ENCODE peak calls at places on chromosomes 13 and 19, in four cellular contexts. One of them, this sample, is unnamed.

GRCh38 chr13:40618581-40619478 is 47.6 kb downstream of the FOXO1 start:
- DNase-seq in H1: no peak
- DNase-seq in HepG2: no peak
- DNase-seq in NT2/D1: no peak
- DNase-seq in this sample: no peak

GRCh38 chr13:103731959-103732358 is 665.7 kb upstream of the SLC10A2 start:
- DNase-seq in NT2/D1: no peak
- DNase-seq in HepG2: no peak
- DNase-seq in H1: no peak
- DNase-seq in this sample: no peak

GRCh38 chr13:74931698-74932433 is 550.1 kb downstream of the TBC1D4 start:
- DNase-seq in HepG2: no peak
- DNase-seq in H1: no peak
- DNase-seq in NT2/D1: no peak
- DNase-seq in this sample: no peak

GRCh38 chr19:7177926-7178325 is 108.4 kb downstream of the ZNF557 start:
- DNase-seq in H1: no peak
- DNase-seq in HepG2: no peak
- DNase-seq in NT2/D1: no peak
- DNase-seq in this sample: no peak

GRCh38 chr19:55070755-55071502 is 4.7 kb upstream of the EPS8L1 start:
- DNase-seq in NT2/D1: no peak
- DNase-seq in HepG2: no peak
- DNase-seq in H1: no peak
- DNase-seq in this sample: no peak

GRCh38 chr19:33302974-33303790 is 848 bp upstream of the CEBPA start:
- DNase-seq in H1: no peak
- DNase-seq in NT2/D1: no peak
- DNase-seq in HepG2: no peak
- DNase-seq in this sample: peak; percentile 74

GRCh38 chr13:25001807-25002206 is 94.1 kb upstream of the PABPC3 start:
- DNase-seq in NT2/D1: no peak
- DNase-seq in HepG2: no peak
- DNase-seq in H1: no peak
- DNase-seq in this sample: no peak

GRCh38 chr13:113562085-113562749 is 22.3 kb upstream of the TFDP1 start:
- DNase-seq in HepG2: peak; percentile 65
- DNase-seq in NT2/D1: peak; percentile 64
- DNase-seq in H1: peak; percentile 46
- DNase-seq in this sample: peak; percentile 59

GRCh38 chr13:49265822-49266221 is 18.1 kb downstream of the CDADC1 start:
- DNase-seq in H1: no peak
- DNase-seq in NT2/D1: no peak
- DNase-seq in HepG2: no peak
- DNase-seq in this sample: no peak

GRCh38 chr19:33290956-33291622 is 11.2 kb downstream of the CEBPA start:
- DNase-seq in H1: no peak
- DNase-seq in NT2/D1: no peak
- DNase-seq in HepG2: no peak
- DNase-seq in this sample: no peak

GRCh38 chr13:81487151-81487550 is 1146.2 kb upstream of the SPRY2 start:
- DNase-seq in HepG2: peak; percentile 24
- DNase-seq in NT2/D1: peak; percentile 59
- DNase-seq in H1: peak; percentile 15
- DNase-seq in this sample: peak; percentile 65

GRCh38 chr13:67048084-67048792 is 181.9 kb downstream of the PCDH9 start:
- DNase-seq in NT2/D1: no peak
- DNase-seq in H1: no peak
- DNase-seq in HepG2: no peak
- DNase-seq in this sample: peak; percentile 73

GRCh38 chr13:60152114-60152513 is 11.6 kb downstream of the DIAPH3 start:
- DNase-seq in H1: no peak
- DNase-seq in NT2/D1: no peak
- DNase-seq in HepG2: no peak
- DNase-seq in this sample: no peak

GRCh38 chr19:9808855-9809646 is 9.8 kb downstream of the FBXL12 start:
- DNase-seq in HepG2: no peak
- DNase-seq in NT2/D1: no peak
- DNase-seq in H1: no peak
- DNase-seq in this sample: no peak
- TF ChIP-seq SUZ12 in HepG2: no peak
- TF ChIP-seq SUZ12 in NT2/D1: no peak
- TF ChIP-seq SUZ12 in H1: no peak
- TF ChIP-seq SUZ12 in this sample: no peak

GRCh38 chr19:50003810-50004419 is 21.3 kb downstream of the VRK3 start:
- DNase-seq in H1: no peak
- DNase-seq in NT2/D1: no peak
- DNase-seq in HepG2: no peak
- DNase-seq in this sample: no peak
- TF ChIP-seq SUZ12 in H1: no peak
- TF ChIP-seq SUZ12 in NT2/D1: no peak
- TF ChIP-seq SUZ12 in HepG2: no peak
- TF ChIP-seq SUZ12 in this sample: no peak

GRCh38 chr13:45681101-45681500 is 21.0 kb upstream of the CBY2 start:
- DNase-seq in HepG2: no peak
- DNase-seq in NT2/D1: no peak
- DNase-seq in H1: no peak
- DNase-seq in this sample: no peak
- TF ChIP-seq SUZ12 in HepG2: no peak
- TF ChIP-seq SUZ12 in NT2/D1: no peak
- TF ChIP-seq SUZ12 in H1: no peak
- TF ChIP-seq SUZ12 in this sample: no peak

DNA sequence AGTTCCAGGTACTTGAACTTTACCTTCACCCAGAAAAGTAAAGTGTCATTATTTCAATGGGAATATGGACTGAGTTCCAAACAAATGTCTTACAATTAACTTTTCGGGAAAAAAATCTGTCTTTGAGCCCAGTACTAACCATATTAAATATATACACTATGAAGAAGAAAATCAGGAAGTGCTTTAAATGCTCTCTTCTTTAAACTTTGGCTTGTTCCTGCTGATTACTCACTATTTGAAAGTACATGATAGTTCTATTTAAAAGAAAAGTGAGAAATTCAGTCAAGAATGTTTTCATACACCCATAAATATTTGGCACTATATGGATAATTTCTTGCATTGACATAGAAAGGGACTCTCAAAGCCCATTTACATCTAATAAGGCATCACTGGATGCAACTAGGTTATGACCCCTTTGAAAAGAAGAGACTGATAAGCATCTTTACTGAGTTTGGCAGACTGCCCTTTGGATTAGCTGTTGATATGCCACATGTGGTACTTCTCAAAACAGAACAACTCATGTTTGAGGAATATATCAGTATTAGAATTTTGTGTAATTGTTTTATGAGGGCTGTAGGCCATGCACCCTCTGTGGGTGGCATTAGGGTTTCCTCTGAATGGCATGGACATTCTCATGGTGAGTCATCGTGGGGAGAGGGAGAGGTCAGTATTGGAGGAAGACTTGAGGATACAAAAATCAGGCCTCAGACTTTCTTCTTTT is 25.0 kb upstream of the VWA8 start:
- DNase-seq in H1: no peak
- DNase-seq in NT2/D1: no peak
- DNase-seq in HepG2: no peak
- DNase-seq in this sample: no peak
- TF ChIP-seq SUZ12 in H1: no peak
- TF ChIP-seq SUZ12 in NT2/D1: no peak
- TF ChIP-seq SUZ12 in HepG2: no peak
- TF ChIP-seq SUZ12 in this sample: no peak

DNA sequence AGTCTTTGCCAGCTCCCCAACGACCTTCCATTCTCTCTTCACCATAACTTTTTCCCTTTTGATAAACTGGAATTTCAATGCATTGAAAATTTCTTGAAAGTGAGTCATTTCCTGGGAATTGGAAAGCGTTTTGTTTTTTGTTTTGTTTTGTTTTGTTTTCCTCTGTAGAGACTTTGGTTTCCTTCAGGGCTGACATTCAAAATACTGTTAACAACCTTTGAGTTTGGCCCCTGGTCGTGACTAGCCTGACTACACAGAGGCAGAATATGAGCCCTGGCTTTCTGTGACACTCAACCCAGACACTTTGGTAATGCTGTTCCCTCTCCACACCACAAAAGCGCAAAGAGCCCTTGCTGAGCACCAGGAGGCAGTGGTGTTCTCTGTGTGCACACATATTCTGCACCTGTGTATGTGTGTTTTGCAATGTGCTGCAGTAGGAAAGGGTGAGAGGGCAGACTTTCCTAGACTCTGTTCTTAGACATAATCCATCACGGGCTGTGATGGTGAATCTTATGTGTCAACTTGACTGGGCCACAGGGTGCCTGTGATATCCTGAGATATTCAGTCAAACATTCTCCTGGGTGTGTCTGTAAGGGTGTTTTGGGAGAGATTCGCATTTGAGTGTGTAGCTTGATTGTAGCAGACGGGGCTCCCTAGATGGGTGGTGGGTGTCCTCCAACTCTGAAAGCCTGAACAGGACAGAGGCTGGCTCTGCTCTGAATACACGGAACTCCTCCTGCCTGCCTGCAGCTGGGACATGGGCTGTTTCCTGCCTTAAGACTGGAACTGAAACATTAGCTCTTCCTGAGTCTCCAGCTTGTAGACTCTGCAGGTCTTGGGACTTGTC is 29.5 kb upstream of the ANKRD10 start:
- DNase-seq in NT2/D1: no peak
- DNase-seq in H1: no peak
- DNase-seq in HepG2: peak; percentile 52
- DNase-seq in this sample: peak; percentile 24
- TF ChIP-seq SUZ12 in NT2/D1: no peak
- TF ChIP-seq SUZ12 in H1: no peak
- TF ChIP-seq SUZ12 in HepG2: no peak
- TF ChIP-seq SUZ12 in this sample: no peak

GRCh38 chr19:46347985-46348384 is 1.1 kb downstream of the PPP5C start:
- DNase-seq in NT2/D1: no peak
- DNase-seq in H1: no peak
- DNase-seq in HepG2: no peak
- DNase-seq in this sample: no peak
- TF ChIP-seq SUZ12 in NT2/D1: no peak
- TF ChIP-seq SUZ12 in H1: no peak
- TF ChIP-seq SUZ12 in HepG2: no peak
- TF ChIP-seq SUZ12 in this sample: no peak

DNA sequence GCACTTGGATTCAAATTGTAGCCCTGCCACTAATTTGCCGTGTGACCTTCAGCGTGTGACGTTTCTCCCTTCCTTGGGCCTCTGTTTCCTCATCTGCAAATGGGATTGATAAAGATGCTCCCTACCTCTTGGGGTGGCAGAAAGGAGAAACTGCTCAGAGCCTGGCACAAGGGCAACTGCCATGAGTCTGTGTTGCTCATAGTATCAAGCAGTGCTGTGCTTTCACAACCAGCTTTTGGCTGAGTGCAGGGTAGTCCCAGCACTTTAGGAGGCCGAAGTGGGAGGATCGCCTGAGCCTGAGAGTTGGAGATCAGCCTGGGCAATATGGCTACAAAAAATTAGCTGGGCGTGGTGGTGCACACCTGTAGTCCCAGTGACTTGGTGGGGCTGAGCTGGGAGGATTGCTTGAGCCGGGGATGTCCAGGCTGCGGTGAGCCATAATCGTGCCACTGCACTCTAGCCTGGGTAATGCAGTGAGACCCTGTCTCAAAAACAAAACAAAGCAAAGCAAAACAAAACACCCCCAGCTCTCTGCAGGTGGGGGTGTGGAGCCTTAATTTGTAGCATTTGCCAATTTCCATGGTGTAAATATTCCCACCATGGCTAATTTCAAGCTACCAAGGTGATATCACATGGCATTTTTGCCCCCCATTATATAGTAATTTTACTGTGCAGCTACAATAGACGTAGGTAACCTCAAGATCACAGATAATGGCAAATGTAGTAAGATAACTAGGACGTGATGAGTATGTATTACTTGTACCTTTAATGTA is 1.6 kb upstream of the MARK4 start:
- DNase-seq in H1: no peak
- DNase-seq in HepG2: no peak
- DNase-seq in NT2/D1: no peak
- DNase-seq in this sample: no peak
- TF ChIP-seq SUZ12 in H1: no peak
- TF ChIP-seq SUZ12 in HepG2: no peak
- TF ChIP-seq SUZ12 in NT2/D1: no peak
- TF ChIP-seq SUZ12 in this sample: no peak

GRCh38 chr13:30026093-30026492 is 175.7 kb upstream of the UBL3 start:
- DNase-seq in NT2/D1: no peak
- DNase-seq in H1: no peak
- DNase-seq in HepG2: no peak
- DNase-seq in this sample: no peak
- TF ChIP-seq SUZ12 in NT2/D1: no peak
- TF ChIP-seq SUZ12 in H1: no peak
- TF ChIP-seq SUZ12 in HepG2: no peak
- TF ChIP-seq SUZ12 in this sample: no peak

This sample was measured in HEK293T.